ENCODE peak calls at places on chromosome 3, in four cellular contexts. E, K, A and P are unnamed samples.

GRCh38 chr3:10574101-10574615 is 68.8 kb upstream of the ATP2B2 start:
- DNase-seq in E (no peak), K (no peak), A (no peak), P (no peak)

GRCh38 chr3:141392018-141392370 is 23.7 kb downstream of the ZBTB38 start:
- DNase-seq in E (no peak), K (peak; percentile 34), A (no peak), P (no peak)

GRCh38 chr3:123312331-123313265 is 110.9 kb downstream of the SEC22A start:
- DNase-seq in E (no peak), K (no peak), A (no peak), P (no peak)

GRCh38 chr3:127769284-127770081 is 52.8 kb downstream of the MGLL start:
- DNase-seq in E (no peak), K (no peak), A (no peak), P (no peak)

GRCh38 chr3:55512586-55513343 is 25.7 kb upstream of the WNT5A start:
- DNase-seq in E (no peak), K (no peak), A (no peak), P (no peak)

GRCh38 chr3:102163039-102163817 is 271.6 kb upstream of the ZPLD1 start:
- DNase-seq in E (peak; percentile 75), K (peak; percentile 3), A (peak; percentile 30), P (peak; percentile 65)

GRCh38 chr3:53269888-53270880 is 14.4 kb upstream of the TKT start:
- DNase-seq in E (peak; percentile 86), K (peak; percentile 94), A (peak; percentile 91), P (peak; percentile 94)

GRCh38 chr3:85790445-85791030 is 831.7 kb downstream of the CADM2 start:
- DNase-seq in E (no peak), K (no peak), A (no peak), P (no peak)

GRCh38 chr3:76436895-76437294 is 603.0 kb upstream of the ROBO2 start:
- DNase-seq in E (no peak), K (no peak), A (no peak), P (no peak)

GRCh38 chr3:83765971-83766370 is 1192.8 kb upstream of the CADM2 start:
- DNase-seq in E (no peak), K (no peak), A (no peak), P (no peak)

GRCh38 chr3:31196881-31197364 is 302.5 kb upstream of the GADL1 start:
- DNase-seq in E (peak; percentile 59), K (peak; percentile 15), A (no peak), P (no peak)

GRCh38 chr3:187025656-187026320 is 95.5 kb downstream of the ST6GAL1 start:
- DNase-seq in E (no peak), K (no peak), A (no peak), P (no peak)

GRCh38 chr3:115623414-115623868 is at the start of gene GAP43:
- DNase-seq in E (peak; percentile 23), K (peak; percentile 49), A (peak; percentile 8), P (no peak)

GRCh38 chr3:99765042-99765942 is 52.4 kb upstream of the CMSS1 start:
- DNase-seq in E (no peak), K (no peak), A (no peak), P (no peak)

GRCh38 chr3:126987129-126987528 is 4.2 kb downstream of the PLXNA1 start:
- DNase-seq in E (no peak), K (no peak), A (no peak), P (no peak)

GRCh38 chr3:111965484-111965883 is 13.3 kb upstream of the ABHD10 start:
- DNase-seq in E (no peak), K (no peak), A (no peak), P (no peak)

GRCh38 chr3:169771651-169772529 is 1.3 kb upstream of the MYNN start:
- DNase-seq in E (peak; percentile 47), K (peak; percentile 75), A (peak; percentile 35), P (peak; percentile 77)

GRCh38 chr3:169772951-169773816 is at the start of gene MYNN:
- DNase-seq in E (peak; percentile 92), K (peak; percentile 92), A (peak; percentile 60), P (peak; percentile 97)

GRCh38 chr3:169765281-169765624 is 393 bp upstream of the TERC start:
- DNase-seq in E (no peak), K (no peak), A (no peak), P (no peak)

GRCh38 chr3:169772530-169772950 is 656 bp upstream of the MYNN start:
- DNase-seq in E (peak; percentile 65), K (peak; percentile 81), A (peak; percentile 56), P (peak; percentile 83)

DNA sequence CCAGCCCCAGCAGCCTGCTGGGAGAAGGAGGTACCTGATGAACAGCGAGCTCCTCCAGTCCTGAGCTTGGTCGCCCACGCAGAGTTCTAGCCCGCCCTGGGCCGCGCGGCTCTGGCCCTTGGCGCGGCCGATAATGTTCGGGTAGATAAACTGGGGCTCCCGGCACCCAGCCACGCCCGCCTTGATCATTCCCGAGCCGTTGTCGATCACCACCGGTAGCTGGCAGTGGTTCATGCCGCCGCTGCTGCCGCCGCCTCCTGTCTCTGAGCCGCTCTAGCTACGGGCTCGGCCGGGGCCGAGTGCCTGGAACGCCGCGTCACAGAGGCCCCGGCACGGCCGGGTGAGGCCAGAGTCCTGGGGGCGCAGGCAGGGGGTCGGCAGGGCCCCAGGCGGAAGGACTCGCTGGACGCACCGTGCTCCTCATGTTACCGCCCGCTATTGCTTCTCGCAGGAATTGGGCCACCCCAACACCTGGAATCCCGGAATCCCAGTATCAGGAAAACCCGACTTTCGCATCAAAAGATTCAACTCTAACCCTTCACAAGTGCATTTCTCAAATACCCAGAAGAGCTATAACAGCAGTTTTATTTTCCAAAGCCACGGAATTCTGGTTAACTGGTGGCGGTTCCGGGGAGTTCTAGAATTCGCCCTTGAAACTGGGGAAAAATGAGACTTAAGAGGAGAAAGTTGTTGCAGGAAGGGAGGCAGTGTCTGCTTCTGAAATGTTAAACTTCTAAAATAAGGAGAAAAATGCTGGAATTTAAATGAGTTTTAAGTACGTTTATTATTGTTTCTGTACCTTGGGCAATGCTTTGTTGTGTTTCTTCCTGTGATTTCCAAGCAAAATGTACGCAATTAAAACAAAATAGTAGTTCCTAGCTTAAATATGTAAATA is at the start of gene ACTRT3:
- DNase-seq in E (peak; percentile 51), K (peak; percentile 78), A (peak; percentile 33), P (peak; percentile 82)
- TF ChIP-seq CTCF in E (no peak), K (no peak), A (no peak), P (no peak)

GRCh38 chr3:15500107-15500724 is 21.3 kb downstream of the COLQ start:
- DNase-seq in E (no peak), K (no peak), A (no peak), P (no peak)
- TF ChIP-seq CTCF in E (no peak), K (no peak), A (no peak), P (no peak)

GRCh38 chr3:107753494-107753893 is 230.7 kb downstream of the BBX start:
- DNase-seq in E (peak; percentile 33), K (peak; percentile 52), A (peak; percentile 5), P (peak; percentile 50)
- TF ChIP-seq CTCF in E (peak; percentile 48), K (peak; percentile 65), A (peak; percentile 43), P (no peak)

GRCh38 chr3:66107855-66108254 is 69.1 kb upstream of the MAGI1 start:
- DNase-seq in E (no peak), K (no peak), A (no peak), P (no peak)

GRCh38 chr3:66099541-66100065 is 60.9 kb upstream of the MAGI1 start:
- DNase-seq in E (no peak), K (no peak), A (no peak), P (no peak)

GRCh38 chr3:66106788-66107187 is 68.1 kb upstream of the MAGI1 start:
- DNase-seq in E (no peak), K (no peak), A (no peak), P (no peak)

GRCh38 chr3:66101901-66102300 is 63.2 kb upstream of the MAGI1 start:
- DNase-seq in E (no peak), K (no peak), A (no peak), P (no peak)

GRCh38 chr3:66104535-66104934 is 65.8 kb upstream of the MAGI1 start:
- DNase-seq in E (no peak), K (no peak), A (no peak), P (peak; percentile 11)
- TF ChIP-seq CTCF in E (no peak), K (no peak), A (no peak), P (no peak)

DNA sequence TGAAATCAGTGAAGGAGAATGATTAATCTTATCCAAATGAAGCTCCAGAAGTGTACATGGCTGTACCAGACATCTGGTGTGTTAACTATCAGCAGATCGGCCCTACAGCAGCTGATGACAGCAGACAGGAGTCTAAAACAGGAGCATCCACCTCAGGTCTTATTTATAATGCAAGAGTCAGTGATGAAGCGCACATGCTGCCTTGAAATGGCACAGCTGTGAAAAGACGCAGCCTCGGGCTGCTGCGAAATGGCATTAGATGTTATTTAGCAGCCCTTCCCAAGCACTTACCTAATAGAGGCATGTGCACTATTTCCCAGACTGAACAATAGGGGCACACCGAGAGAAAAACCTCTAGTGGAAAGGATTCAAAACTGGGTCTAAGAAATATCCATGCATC is 472.3 kb upstream of the CBLB start:
- DNase-seq in E (no peak), K (no peak), A (no peak), P (no peak)
- TF ChIP-seq CTCF in E (no peak), K (peak; percentile 15), A (no peak), P (no peak)

DNA sequence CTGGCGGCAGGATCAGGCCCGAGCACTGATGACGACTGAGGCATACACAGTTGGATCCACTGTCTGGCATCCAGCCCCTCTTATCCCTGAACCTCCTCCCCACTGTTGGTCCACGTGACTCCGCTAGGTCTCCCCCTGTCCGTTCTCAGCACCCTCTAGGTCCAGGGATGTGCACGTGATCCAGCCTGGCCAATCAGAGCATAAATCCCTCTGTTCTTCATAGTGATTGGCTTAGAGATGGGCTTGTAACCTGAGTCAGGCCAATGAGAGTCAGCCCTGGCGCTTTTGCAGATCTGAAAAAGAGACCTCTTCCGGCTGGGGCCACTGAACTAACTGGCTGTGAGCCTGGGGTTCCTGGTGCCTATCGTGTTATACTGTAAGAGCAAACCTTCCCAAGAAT is 20.5 kb upstream of the IQSEC1 start:
- DNase-seq in E (no peak), K (no peak), A (no peak), P (no peak)
- TF ChIP-seq CTCF in E (no peak), K (no peak), A (no peak), P (no peak)

DNA sequence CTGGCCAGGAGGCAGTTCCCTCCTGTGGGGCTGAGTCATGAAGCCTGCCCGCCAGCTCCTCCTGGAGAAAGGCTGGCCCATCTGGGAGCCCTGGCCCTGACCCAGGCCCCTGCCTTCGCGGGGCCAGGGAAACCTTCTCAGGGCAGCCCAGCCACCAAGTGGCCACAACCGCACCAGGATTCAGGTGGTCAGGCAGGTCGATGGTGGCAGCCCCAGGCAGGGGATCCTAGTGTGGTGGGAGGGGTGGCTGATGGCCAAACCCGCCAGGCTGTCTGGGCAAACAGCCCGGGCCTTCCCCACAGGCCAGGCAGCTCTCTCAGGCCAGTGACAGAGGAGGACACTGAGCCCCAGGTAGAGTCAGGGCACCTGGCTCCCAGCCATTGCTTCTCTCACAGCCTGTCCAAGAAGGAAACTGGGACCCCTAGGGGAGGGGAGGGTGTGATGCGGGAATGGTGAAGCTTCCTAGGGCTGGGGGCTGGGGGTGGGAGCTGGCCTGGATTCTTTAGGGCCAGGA is 1.2 kb downstream of the TWF2 start:
- DNase-seq in E (peak; percentile 90), K (no peak), A (peak; percentile 92), P (peak; percentile 75)
- TF ChIP-seq CTCF in E (no peak), K (no peak), A (no peak), P (no peak)